ENCODE peak calls at places on chromosome 2, in eight cellular contexts. L is keratinocyte, N is GM06990, G is IMR-90, V is HCT116, I is body of pancreas, U is astrocyte, W is mucosa of descending colon. T is an unnamed sample. For H3K36me3, the result is how much of the 10 kb centered on the place peaks cover.

GRCh38 chr2:30232027-30232800 is 880 bp downstream of the LBH start:
- DNase-seq in L (no peak), N (peak), G (peak), V (no peak), I (peak), U (no peak), W (peak), T (no peak)

GRCh38 chr2:217849576-217849975 is 153.2 kb downstream of the TNS1 start:
- DNase-seq in L (no peak), N (no peak), G (no peak), V (no peak), I (no peak), U (no peak), W (no peak), T (no peak)

GRCh38 chr2:211216221-211216620 is 659.8 kb downstream of the CPS1 start:
- DNase-seq in L (no peak), N (no peak), G (no peak), V (no peak), I (no peak), U (no peak), W (no peak), T (no peak)

GRCh38 chr2:148876190-148876588 is 1.2 kb downstream of the KIF5C start:
- DNase-seq in L (no peak), N (peak), G (no peak), V (no peak), I (no peak), U (no peak), W (peak), T (no peak)

GRCh38 chr2:5932556-5933469 is 240.6 kb downstream of the SOX11 start:
- DNase-seq in L (no peak), N (no peak), G (no peak), V (no peak), I (peak), U (no peak), W (no peak), T (no peak)

GRCh38 chr2:68426885-68427579 is 40.1 kb downstream of the FBXO48 start:
- DNase-seq in L (no peak), N (peak), G (peak), V (no peak), I (no peak), U (no peak), W (no peak), T (no peak)

GRCh38 chr2:222993920-222994650 is 57.9 kb upstream of the KCNE4 start:
- DNase-seq in L (no peak), N (no peak), G (peak), V (no peak), I (peak), U (peak), W (peak), T (no peak)

GRCh38 chr2:215355801-215356200 is 43.9 kb downstream of the ATIC start:
- DNase-seq in L (no peak), N (no peak), G (peak), V (no peak), I (no peak), U (peak), W (no peak), T (no peak)

DNA sequence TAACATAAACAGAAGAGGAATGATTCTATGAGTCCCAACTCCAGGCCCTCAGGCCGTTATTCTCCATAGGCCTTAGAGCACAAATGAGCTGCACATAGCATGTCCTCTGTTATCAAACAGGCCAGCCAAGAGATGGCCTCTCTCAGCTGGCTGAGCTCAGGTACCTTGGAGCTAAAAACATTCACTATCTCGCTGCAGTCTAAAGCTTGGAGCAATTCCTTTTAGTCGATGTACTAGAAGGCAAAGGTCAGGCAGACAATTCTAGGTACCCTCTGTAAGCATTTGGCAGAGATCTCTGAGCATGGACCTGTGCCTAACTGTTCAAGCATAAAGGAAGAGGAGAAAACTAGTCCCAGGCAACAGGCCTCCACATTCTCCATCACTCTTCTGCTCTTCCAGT is 38.0 kb upstream of the ATL2 start:
- DNase-seq in L (no peak), N (no peak), G (no peak), V (no peak), I (no peak), U (no peak), W (no peak), T (no peak)
- H3K4me3 ChIP-seq in L (no peak), N (no peak), G (no peak), V (no peak), I (no peak), U (no peak), W (no peak), T (no peak)

GRCh38 chr2:36296798-36297197 is 58.8 kb upstream of the CRIM1 start:
- DNase-seq in L (no peak), N (no peak), G (no peak), V (no peak), I (peak), U (no peak), W (no peak), T (no peak)
- H3K36me3 ChIP-seq in L (under half), N (under half), G (under half), V (under half), I (under half), U (under half), W (under half), T (under half)

GRCh38 chr2:241224851-241225438 is 36.5 kb downstream of the ANO7 start:
- DNase-seq in L (no peak), N (no peak), G (no peak), V (no peak), I (no peak), U (no peak), W (peak), T (no peak)

GRCh38 chr2:241225545-241225944 is 37.1 kb downstream of the ANO7 start:
- DNase-seq in L (no peak), N (no peak), G (no peak), V (no peak), I (no peak), U (no peak), W (peak), T (no peak)

GRCh38 chr2:241225983-241226382 is 37.5 kb downstream of the ANO7 start:
- DNase-seq in L (no peak), N (no peak), G (no peak), V (no peak), I (no peak), U (no peak), W (peak), T (no peak)

GRCh38 chr2:241223211-241224067 is 35.0 kb downstream of the ANO7 start:
- DNase-seq in L (no peak), N (no peak), G (peak), V (no peak), I (no peak), U (peak), W (peak), T (no peak)

DNA sequence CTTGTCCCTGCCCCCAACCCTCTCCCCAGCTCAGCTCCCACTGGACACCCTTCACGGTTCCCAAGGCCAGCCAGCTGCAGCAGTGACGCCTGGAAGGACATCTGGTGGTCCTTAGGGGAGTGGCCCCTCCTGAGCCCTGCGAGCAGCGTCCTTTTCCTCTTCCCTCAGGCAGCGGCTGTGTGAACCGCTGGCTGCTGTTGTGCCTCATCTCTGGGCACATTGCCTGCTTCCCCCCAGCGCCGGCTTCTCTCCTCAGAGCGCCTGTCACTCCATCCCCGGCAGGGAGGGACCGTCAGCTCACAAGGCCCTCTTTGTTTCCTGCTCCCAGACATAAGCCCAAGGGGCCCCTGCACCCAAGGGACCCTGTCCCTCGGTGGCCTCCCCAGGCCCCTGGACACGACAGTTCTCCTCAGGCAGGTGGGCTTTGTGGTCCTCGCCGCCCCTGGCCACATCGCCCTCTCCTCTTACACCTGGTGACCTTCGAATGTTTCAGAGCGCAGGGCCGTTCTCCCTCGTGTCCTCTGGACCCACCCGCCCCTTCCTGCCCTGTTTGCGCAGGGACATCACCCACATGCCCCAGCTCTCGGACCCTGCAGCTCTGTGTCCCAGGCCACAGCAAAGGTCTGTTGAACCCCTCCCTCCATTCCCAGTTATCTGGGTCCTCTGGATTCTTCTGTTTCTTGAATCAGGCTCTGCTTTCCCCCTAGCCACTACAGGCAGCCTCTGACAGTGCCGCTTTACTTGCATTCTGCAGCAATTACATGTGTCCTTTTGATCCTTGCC is 35.8 kb downstream of the ANO7 start:
- DNase-seq in L (no peak), N (no peak), G (peak), V (no peak), I (no peak), U (peak), W (peak), T (no peak)
- TF ChIP-seq CTCF in L (no peak), N (no peak), G (peak), V (no peak), I (no peak), U (no peak), W (no peak), T (no peak)

DNA sequence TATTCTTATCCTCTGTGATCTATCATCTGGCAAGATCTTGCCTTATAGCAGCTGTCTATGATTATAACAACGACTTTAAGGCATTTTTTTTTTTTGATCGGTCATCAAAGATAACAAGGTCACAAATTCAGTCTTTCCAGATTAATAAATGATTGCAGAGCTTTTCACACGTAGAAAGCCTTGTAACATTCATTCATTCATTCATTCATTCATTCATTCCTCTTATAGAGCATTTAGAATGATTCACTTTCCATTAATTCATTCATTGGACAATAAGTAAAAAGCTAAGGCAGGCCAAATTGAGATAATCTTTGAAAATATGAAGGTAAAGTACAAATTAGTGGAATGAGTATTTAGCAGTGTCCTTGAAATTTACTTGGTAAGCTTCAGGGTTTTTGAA is 223.7 kb downstream of the NUP35 start:
- DNase-seq in L (no peak), N (no peak), G (no peak), V (no peak), I (no peak), U (no peak), W (no peak), T (no peak)
- H3K4me3 ChIP-seq in L (no peak), N (no peak), G (no peak), V (no peak), I (no peak), U (no peak), W (no peak), T (no peak)

GRCh38 chr2:85770369-85770768 is 16.6 kb downstream of the ATOH8 start:
- DNase-seq in L (no peak), N (no peak), G (peak), V (no peak), I (no peak), U (peak), W (no peak), T (no peak)
- H3K36me3 ChIP-seq in L (under half), N (under half), G (under half), V (under half), I (under half), U (under half), W (under half), T (under half)

GRCh38 chr2:162123806-162124758 is 28.0 kb downstream of the GCG start:
- DNase-seq in L (no peak), N (peak), G (peak), V (peak), I (no peak), U (no peak), W (no peak), T (no peak)
- TF ChIP-seq CTCF in L (no peak), N (peak), G (peak), V (peak), I (peak), U (peak), W (peak), T (peak)

GRCh38 chr2:160407393-160408204 is 86.0 kb downstream of the RBMS1 start:
- DNase-seq in L (no peak), N (peak), G (peak), V (no peak), I (peak), U (peak), W (peak), T (no peak)

GRCh38 chr2:160406591-160407392 is 86.8 kb downstream of the RBMS1 start:
- DNase-seq in L (no peak), N (peak), G (peak), V (peak), I (peak), U (peak), W (peak), T (peak)

GRCh38 chr2:160402498-160402897 is 91.1 kb downstream of the RBMS1 start:
- DNase-seq in L (no peak), N (no peak), G (no peak), V (no peak), I (no peak), U (no peak), W (no peak), T (no peak)

GRCh38 chr2:160402997-160403979 is 90.3 kb downstream of the RBMS1 start:
- DNase-seq in L (no peak), N (no peak), G (peak), V (peak), I (no peak), U (peak), W (no peak), T (no peak)

GRCh38 chr2:160405077-160405865 is 88.3 kb downstream of the RBMS1 start:
- DNase-seq in L (no peak), N (no peak), G (no peak), V (no peak), I (no peak), U (no peak), W (no peak), T (no peak)
- H3K4me3 ChIP-seq in L (peak), N (no peak), G (peak), V (no peak), I (no peak), U (peak), W (no peak), T (peak)

GRCh38 chr2:240596080-240596460 is 9.5 kb downstream of the CAPN10 start:
- DNase-seq in L (no peak), N (no peak), G (no peak), V (no peak), I (no peak), U (no peak), W (no peak), T (no peak)
- H3K36me3 ChIP-seq in L (under half), N (under half), G (under half), V (under half), I (under half), U (under half), W (under half), T (under half)

GRCh38 chr2:231184319-231184718 is 14.1 kb upstream of the ARMC9 start:
- DNase-seq in L (no peak), N (no peak), G (no peak), V (no peak), I (no peak), U (no peak), W (no peak), T (no peak)

GRCh38 chr2:231183851-231184250 is 14.6 kb upstream of the ARMC9 start:
- DNase-seq in L (no peak), N (no peak), G (no peak), V (no peak), I (no peak), U (no peak), W (no peak), T (no peak)

GRCh38 chr2:231181848-231182247 is 16.6 kb upstream of the ARMC9 start:
- DNase-seq in L (no peak), N (peak), G (peak), V (no peak), I (no peak), U (peak), W (peak), T (no peak)

GRCh38 chr2:231185050-231185725 is 13.2 kb upstream of the ARMC9 start:
- DNase-seq in L (no peak), N (no peak), G (no peak), V (no peak), I (no peak), U (no peak), W (no peak), T (no peak)

GRCh38 chr2:231182500-231182899 is 15.9 kb upstream of the ARMC9 start:
- DNase-seq in L (no peak), N (no peak), G (no peak), V (no peak), I (no peak), U (no peak), W (no peak), T (no peak)
- TF ChIP-seq CTCF in L (no peak), N (no peak), G (no peak), V (no peak), I (no peak), U (no peak), W (no peak), T (no peak)